ENCODE peak calls at places on chromosomes 12 and 14, in four cellular contexts. W is MCF 10A, O is body of pancreas, H is HCT116. U is an unnamed sample.

GRCh38 chr12:109710279-109710746 is 3.3 kb upstream of the FAM222A start:
- DNase-seq in W (no peak), O (no peak), H (no peak), U (no peak)

GRCh38 chr12:9813821-9814798 is 13.2 kb upstream of the KLRF1 start:
- DNase-seq in W (peak), O (peak), H (peak), U (peak)

GRCh38 chr12:33429468-33429867 is 10.2 kb downstream of the SYT10 start:
- DNase-seq in W (no peak), O (no peak), H (no peak), U (no peak)

GRCh38 chr12:3662516-3662915 is 90.4 kb downstream of the CRACR2A start:
- DNase-seq in W (peak), O (no peak), H (no peak), U (no peak)

GRCh38 chr14:95701846-95702221 is 12.1 kb downstream of the TCL1A start:
- DNase-seq in W (peak), O (no peak), H (no peak), U (no peak)

GRCh38 chr12:4828176-4828575 is 81.5 kb upstream of the KCNA1 start:
- DNase-seq in W (no peak), O (no peak), H (no peak), U (no peak)

GRCh38 chr14:80587096-80587724 is 354.3 kb downstream of the CEP128 start:
- DNase-seq in W (peak), O (no peak), H (peak), U (peak)

GRCh38 chr12:34400986-34401658 is 378.8 kb downstream of the ALG10 start:
- DNase-seq in W (no peak), O (peak), H (no peak), U (peak)

GRCh38 chr12:98870521-98870920 is 225.4 kb downstream of the APAF1 start:
- DNase-seq in W (no peak), O (no peak), H (no peak), U (no peak)

GRCh38 chr14:64937176-64937820 is 5.2 kb downstream of the GPX2 start:
- DNase-seq in W (no peak), O (no peak), H (no peak), U (no peak)

GRCh38 chr14:31206536-31207286 is 882 bp downstream of the HECTD1 start:
- DNase-seq in W (peak), O (peak), H (no peak), U (peak)

GRCh38 chr12:34393086-34393820 is 371.0 kb downstream of the ALG10 start:
- DNase-seq in W (no peak), O (no peak), H (no peak), U (peak)

GRCh38 chr14:75258079-75258802 is 20.4 kb upstream of the FOS start:
- DNase-seq in W (peak), O (peak), H (no peak), U (peak)

GRCh38 chr12:15122349-15122748 is 98.9 kb downstream of the RERG start:
- DNase-seq in W (no peak), O (no peak), H (no peak), U (no peak)

GRCh38 chr12:63915105-63915830 is 70.8 kb downstream of the SRGAP1 start:
- DNase-seq in W (peak), O (no peak), H (peak), U (no peak)

GRCh38 chr12:1619599-1619998 is 9.4 kb upstream of the WNT5B start:
- DNase-seq in W (no peak), O (no peak), H (no peak), U (peak)

GRCh38 chr12:50642755-50643154 is 121.1 kb upstream of the ATF1 start:
- DNase-seq in W (peak), O (no peak), H (no peak), U (no peak)

GRCh38 chr12:52200086-52200782 is 8.4 kb upstream of the KRT80 start:
- DNase-seq in W (no peak), O (no peak), H (no peak), U (no peak)

GRCh38 chr12:107318804-107319535 is 225.6 kb upstream of the CRY1 start:
- DNase-seq in W (peak), O (peak), H (no peak), U (peak)

GRCh38 chr12:25960926-25961325 is 2.4 kb downstream of the RASSF8 start:
- DNase-seq in W (no peak), O (no peak), H (no peak), U (no peak)

GRCh38 chr12:25958254-25959068 is at the start of gene RASSF8:
- DNase-seq in W (peak), O (peak), H (no peak), U (peak)

GRCh38 chr12:25957898-25958253 is 606 bp upstream of the RASSF8 start:
- DNase-seq in W (peak), O (no peak), H (no peak), U (no peak)

GRCh38 chr12:25959069-25959961 is 833 bp downstream of the RASSF8 start:
- DNase-seq in W (peak), O (peak), H (no peak), U (no peak)

GRCh38 chr12:25960176-25960575 is 1.7 kb downstream of the RASSF8 start:
- DNase-seq in W (peak), O (no peak), H (no peak), U (no peak)
- TF ChIP-seq CTCF in W (no peak), O (no peak), H (no peak), U (no peak)

GRCh38 chr12:11228268-11228879 is 41.1 kb downstream of the PRB3 start:
- DNase-seq in W (peak), O (peak), H (peak), U (peak)
- TF ChIP-seq CTCF in W (peak), O (peak), H (peak), U (peak)

GRCh38 chr12:132415456-132416120 is 74.4 kb upstream of the FBRSL1 start:
- DNase-seq in W (no peak), O (no peak), H (no peak), U (no peak)

GRCh38 chr12:132414634-132415340 is 75.2 kb upstream of the FBRSL1 start:
- DNase-seq in W (peak), O (peak), H (peak), U (peak)

GRCh38 chr12:132416121-132416673 is 73.8 kb upstream of the FBRSL1 start:
- DNase-seq in W (no peak), O (no peak), H (no peak), U (no peak)

GRCh38 chr12:132411457-132411856 is 78.5 kb upstream of the FBRSL1 start:
- DNase-seq in W (no peak), O (no peak), H (no peak), U (no peak)

GRCh38 chr12:132413931-132414588 is 75.9 kb upstream of the FBRSL1 start:
- DNase-seq in W (no peak), O (no peak), H (no peak), U (peak)
- TF ChIP-seq CTCF in W (peak), O (peak), H (peak), U (peak)

DNA sequence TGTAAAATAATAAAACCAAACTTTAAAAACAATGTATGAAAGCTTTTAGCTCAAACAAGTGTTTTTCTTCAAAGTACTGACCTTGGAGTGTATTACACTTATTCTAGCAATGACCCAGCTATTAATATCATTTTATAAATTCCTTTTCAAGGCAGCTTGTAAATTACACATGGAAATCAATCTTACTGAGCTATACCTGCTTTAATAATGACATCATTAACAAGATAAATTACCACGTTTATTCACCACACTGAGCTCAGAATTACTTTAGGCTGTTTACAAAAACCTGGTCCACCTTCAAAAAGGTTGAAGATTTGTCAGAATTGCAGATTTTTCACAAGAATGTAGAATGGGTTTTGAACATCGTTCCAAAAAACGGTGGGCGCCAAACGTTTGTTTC is 91.7 kb upstream of the RFLNA start:
- DNase-seq in W (no peak), O (no peak), H (no peak), U (no peak)
- TF ChIP-seq CTCF in W (no peak), O (no peak), H (no peak), U (no peak)

GRCh38 chr14:101370593-101371569 is 190.4 kb upstream of the DIO3 start:
- DNase-seq in W (no peak), O (no peak), H (no peak), U (no peak)

GRCh38 chr14:101373690-101374295 is 187.5 kb upstream of the DIO3 start:
- DNase-seq in W (no peak), O (no peak), H (no peak), U (no peak)

GRCh38 chr14:101371691-101372493 is 189.4 kb upstream of the DIO3 start:
- DNase-seq in W (no peak), O (no peak), H (no peak), U (no peak)

GRCh38 chr14:101372894-101373640 is 188.2 kb upstream of the DIO3 start:
- DNase-seq in W (no peak), O (no peak), H (no peak), U (no peak)

GRCh38 chr14:101372494-101372813 is 188.8 kb upstream of the DIO3 start:
- DNase-seq in W (no peak), O (no peak), H (no peak), U (peak)
- TF ChIP-seq CTCF in W (no peak), O (no peak), H (no peak), U (no peak)

DNA sequence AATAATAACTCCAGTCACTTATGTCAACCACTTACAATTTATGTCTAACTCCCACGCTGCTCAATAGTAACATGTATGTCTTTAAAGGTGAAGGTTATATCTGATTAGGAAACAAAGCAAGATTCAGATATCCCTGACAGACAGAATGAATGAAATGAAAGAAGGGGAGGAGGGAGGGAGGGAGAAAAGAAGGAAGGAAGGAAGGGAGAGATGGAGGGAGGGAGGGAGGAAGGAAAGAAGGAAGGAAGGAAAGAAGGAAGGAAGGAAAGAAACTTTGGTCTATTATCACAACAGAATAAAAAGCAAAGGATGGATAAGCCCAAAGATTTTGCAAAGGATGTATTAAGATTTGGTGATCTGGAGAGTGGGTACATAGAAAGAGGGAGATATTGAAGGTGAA is 433.3 kb downstream of the PRKD1 start:
- DNase-seq in W (no peak), O (no peak), H (no peak), U (no peak)
- TF ChIP-seq CTCF in W (no peak), O (no peak), H (no peak), U (no peak)

GRCh38 chr12:116760621-116761020 is 22.5 kb downstream of the RNFT2 start:
- DNase-seq in W (no peak), O (no peak), H (no peak), U (no peak)

GRCh38 chr12:116761499-116761898 is 23.4 kb downstream of the RNFT2 start:
- DNase-seq in W (no peak), O (no peak), H (no peak), U (no peak)

GRCh38 chr12:116765271-116765670 is 27.2 kb downstream of the RNFT2 start:
- DNase-seq in W (no peak), O (no peak), H (no peak), U (no peak)

GRCh38 chr12:116759783-116760581 is 21.9 kb downstream of the RNFT2 start:
- DNase-seq in W (no peak), O (no peak), H (peak), U (no peak)
- TF ChIP-seq CTCF in W (no peak), O (no peak), H (peak), U (no peak)

DNA sequence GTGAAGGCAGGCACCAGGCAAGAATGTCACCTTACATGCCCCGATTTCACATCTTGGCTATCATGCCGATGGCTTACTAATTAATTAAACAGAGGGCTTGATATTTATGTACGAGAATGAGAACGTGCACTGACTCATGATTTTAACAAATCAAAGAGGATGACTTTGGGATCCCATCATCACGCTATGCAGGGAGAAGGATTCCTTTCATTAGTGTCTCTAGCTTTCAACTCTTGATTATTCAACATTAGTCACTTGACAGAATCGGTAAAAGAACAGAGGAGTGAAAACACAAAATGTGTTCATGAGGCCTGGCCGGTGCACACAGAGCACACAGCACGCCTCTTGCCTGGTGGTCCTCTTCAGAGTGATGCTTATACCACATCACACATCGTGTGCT is 80.6 kb downstream of the PRKAB1 start:
- DNase-seq in W (no peak), O (no peak), H (no peak), U (no peak)
- TF ChIP-seq CTCF in W (no peak), O (no peak), H (no peak), U (no peak)

GRCh38 chr12:83954939-83955601 is 957.5 kb downstream of the SLC6A15 start:
- DNase-seq in W (peak), O (no peak), H (peak), U (no peak)
- TF ChIP-seq CTCF in W (no peak), O (no peak), H (no peak), U (peak)

GRCh38 chr14:97159124-97159523 is 361.9 kb downstream of the VRK1 start:
- DNase-seq in W (no peak), O (no peak), H (no peak), U (no peak)

GRCh38 chr14:97166497-97166896 is 369.3 kb downstream of the VRK1 start:
- DNase-seq in W (no peak), O (no peak), H (no peak), U (no peak)

GRCh38 chr14:97164014-97164413 is 366.8 kb downstream of the VRK1 start:
- DNase-seq in W (no peak), O (no peak), H (no peak), U (no peak)

GRCh38 chr14:97158102-97158501 is 360.9 kb downstream of the VRK1 start:
- DNase-seq in W (no peak), O (no peak), H (no peak), U (no peak)

GRCh38 chr14:97162621-97163020 is 365.4 kb downstream of the VRK1 start:
- DNase-seq in W (no peak), O (no peak), H (no peak), U (no peak)
- TF ChIP-seq CTCF in W (no peak), O (no peak), H (no peak), U (no peak)